ENCODE peak calls at places on chromosomes 2 and 18, in seven cellular contexts. M, F, G, C, K, U and A are unnamed samples.

GRCh38 chr2:235217814-235218213 is 266.0 kb downstream of the SH3BP4 start:
- DNase-seq in M (no peak), F (no peak), G (peak), C (no peak), K (no peak), U (no peak), A (no peak)

GRCh38 chr2:144835634-144836351 is 315.9 kb upstream of the ZEB2 start:
- DNase-seq in M (peak), F (no peak), G (peak), C (no peak), K (no peak), U (no peak), A (no peak)

GRCh38 chr2:86453838-86454237 is 12.7 kb downstream of the KDM3A start:
- DNase-seq in M (no peak), F (peak), G (peak), C (peak), K (peak), U (no peak), A (peak)

GRCh38 chr2:233082222-233082933 is 22.2 kb downstream of the INPP5D start:
- DNase-seq in M (no peak), F (no peak), G (no peak), C (no peak), K (no peak), U (no peak), A (no peak)

GRCh38 chr2:168495524-168495923 is 39.5 kb downstream of the CERS6 start:
- DNase-seq in M (no peak), F (no peak), G (no peak), C (no peak), K (no peak), U (no peak), A (no peak)

GRCh38 chr2:47334356-47335136 is 68.4 kb upstream of the MSH2 start:
- DNase-seq in M (no peak), F (no peak), G (no peak), C (no peak), K (no peak), U (no peak), A (no peak)

GRCh38 chr2:40281021-40281940 is 170.6 kb downstream of the SLC8A1 start:
- DNase-seq in M (no peak), F (no peak), G (peak), C (no peak), K (no peak), U (no peak), A (peak)

GRCh38 chr2:57943271-57943670 is 103.3 kb upstream of the VRK2 start:
- DNase-seq in M (peak), F (no peak), G (peak), C (no peak), K (no peak), U (no peak), A (no peak)

GRCh38 chr18:25825066-25825465 is 265.3 kb downstream of the SS18 start:
- DNase-seq in M (no peak), F (no peak), G (no peak), C (no peak), K (no peak), U (no peak), A (no peak)

GRCh38 chr2:189210250-189211075 is 30.9 kb upstream of the COL5A2 start:
- DNase-seq in M (peak), F (peak), G (peak), C (no peak), K (peak), U (no peak), A (peak)

GRCh38 chr2:3805120-3805519 is 101.7 kb downstream of the DCDC2C start:
- DNase-seq in M (peak), F (peak), G (no peak), C (no peak), K (no peak), U (no peak), A (no peak)

GRCh38 chr2:28717339-28717758 is 34.3 kb upstream of the PPP1CB start:
- DNase-seq in M (peak), F (peak), G (peak), C (no peak), K (peak), U (peak), A (peak)

GRCh38 chr18:35344736-35345459 is 678 bp upstream of the ZNF24 start:
- DNase-seq in M (no peak), F (no peak), G (no peak), C (no peak), K (no peak), U (peak), A (no peak)

GRCh38 chr2:79993144-79993543 is 311.4 kb downstream of the LRRTM1 start:
- DNase-seq in M (no peak), F (no peak), G (no peak), C (no peak), K (no peak), U (no peak), A (no peak)

GRCh38 chr2:239202343-239202742 is 198.5 kb downstream of the HDAC4 start:
- DNase-seq in M (no peak), F (no peak), G (no peak), C (no peak), K (no peak), U (no peak), A (no peak)

GRCh38 chr18:11119962-11120361 is 29.4 kb downstream of the PIEZO2 start:
- DNase-seq in M (peak), F (no peak), G (no peak), C (no peak), K (no peak), U (no peak), A (no peak)

GRCh38 chr2:39919511-39920317 is 140.7 kb upstream of the THUMPD2 start:
- DNase-seq in M (no peak), F (no peak), G (no peak), C (no peak), K (no peak), U (no peak), A (no peak)

GRCh38 chr2:165141601-165142000 is 62.2 kb downstream of the SCN3A start:
- DNase-seq in M (no peak), F (no peak), G (peak), C (no peak), K (no peak), U (no peak), A (no peak)

GRCh38 chr18:76306685-76307292 is 188.3 kb downstream of the ZNF516 start:
- DNase-seq in M (no peak), F (no peak), G (no peak), C (no peak), K (no peak), U (no peak), A (no peak)

GRCh38 chr2:151156943-151157705 is 104.5 kb downstream of the RBM43 start:
- DNase-seq in M (no peak), F (no peak), G (peak), C (no peak), K (no peak), U (no peak), A (no peak)

GRCh38 chr2:130337735-130338325 is 4.9 kb upstream of the IMP4 start:
- DNase-seq in M (no peak), F (no peak), G (peak), C (no peak), K (no peak), U (no peak), A (no peak)

GRCh38 chr2:3512086-3512485 is 7.2 kb downstream of the ADI1 start:
- DNase-seq in M (no peak), F (no peak), G (no peak), C (no peak), K (no peak), U (no peak), A (no peak)

GRCh38 chr2:129849559-129850160 is 129.8 kb upstream of the RAB6C start:
- DNase-seq in M (peak), F (no peak), G (peak), C (no peak), K (no peak), U (no peak), A (no peak)

GRCh38 chr2:227479865-227480475 is 8.0 kb downstream of the AGFG1 start:
- DNase-seq in M (peak), F (no peak), G (peak), C (no peak), K (no peak), U (no peak), A (no peak)

GRCh38 chr2:20065885-20066602 is 14.6 kb upstream of the LAPTM4A start:
- DNase-seq in M (peak), F (peak), G (peak), C (peak), K (peak), U (no peak), A (peak)

GRCh38 chr2:240793313-240794177 is 26.5 kb downstream of the KIF1A start:
- DNase-seq in M (no peak), F (no peak), G (no peak), C (no peak), K (no peak), U (peak), A (no peak)

GRCh38 chr2:166485558-166486193 is 8.4 kb downstream of the SCN7A start:
- DNase-seq in M (no peak), F (peak), G (no peak), C (no peak), K (no peak), U (no peak), A (peak)

GRCh38 chr2:151009437-151010175 is 252.1 kb downstream of the RBM43 start:
- DNase-seq in M (no peak), F (no peak), G (no peak), C (no peak), K (no peak), U (no peak), A (no peak)

GRCh38 chr2:1553671-1554295 is 140.5 kb downstream of the TPO start:
- DNase-seq in M (peak), F (peak), G (peak), C (no peak), K (no peak), U (peak), A (no peak)

GRCh38 chr18:8911408-8912340 is 190.8 kb upstream of the NDUFV2 start:
- DNase-seq in M (no peak), F (no peak), G (no peak), C (no peak), K (no peak), U (no peak), A (no peak)

GRCh38 chr2:172888704-172889103 is 153.1 kb downstream of the RAPGEF4 start:
- DNase-seq in M (no peak), F (no peak), G (no peak), C (no peak), K (no peak), U (no peak), A (no peak)

GRCh38 chr2:174247474-174248186 is 702 bp downstream of the OLA1 start:
- DNase-seq in M (no peak), F (peak), G (peak), C (peak), K (no peak), U (no peak), A (peak)

GRCh38 chr2:174245065-174245464 is 3.3 kb downstream of the OLA1 start:
- DNase-seq in M (no peak), F (no peak), G (no peak), C (no peak), K (no peak), U (no peak), A (no peak)

GRCh38 chr2:174246944-174247381 is 1.4 kb downstream of the OLA1 start:
- DNase-seq in M (no peak), F (no peak), G (no peak), C (peak), K (no peak), U (no peak), A (no peak)

GRCh38 chr2:174248998-174249592 is 763 bp upstream of the OLA1 start:
- DNase-seq in M (no peak), F (no peak), G (no peak), C (no peak), K (no peak), U (no peak), A (no peak)

GRCh38 chr2:174248187-174248997 is at the start of gene OLA1:
- DNase-seq in M (peak), F (peak), G (peak), C (peak), K (peak), U (peak), A (peak)
- TF ChIP-seq POLR2A in M (peak), F (peak), G (peak), C (no peak), K (peak), U (no peak), A (peak)

GRCh38 chr2:8656160-8656641 is 25.7 kb upstream of the ID2 start:
- DNase-seq in M (peak), F (no peak), G (peak), C (no peak), K (no peak), U (no peak), A (no peak)
- TF ChIP-seq POLR2A in M (no peak), F (no peak), G (no peak), C (no peak), K (no peak), U (no peak), A (no peak)

GRCh38 chr2:11556101-11556806 is 22.4 kb downstream of the GREB1 start:
- DNase-seq in M (no peak), F (no peak), G (no peak), C (no peak), K (no peak), U (peak), A (no peak)
- TF ChIP-seq POLR2A in M (no peak), F (no peak), G (no peak), C (no peak), K (no peak), U (no peak), A (no peak)

DNA sequence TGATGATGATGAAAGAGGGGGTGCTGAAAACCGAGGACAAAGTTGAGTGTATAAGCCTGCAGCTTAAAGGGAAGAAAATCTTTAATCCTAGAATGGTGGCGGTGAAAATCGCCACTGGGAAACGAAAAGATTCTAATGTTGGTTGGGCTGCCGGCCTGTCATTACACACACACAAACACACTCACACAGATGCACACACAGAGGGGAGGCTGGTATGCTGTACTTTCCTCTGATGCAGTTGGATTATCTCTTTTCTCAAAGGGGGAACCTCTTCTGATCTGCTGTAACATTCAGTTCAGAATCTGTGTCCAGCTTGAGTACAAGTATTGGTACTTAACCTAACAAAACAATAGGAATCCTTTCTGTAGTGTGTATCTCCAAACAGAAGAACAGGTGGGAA is 39.0 kb downstream of the ANXA4 start:
- DNase-seq in M (peak), F (no peak), G (no peak), C (no peak), K (no peak), U (no peak), A (no peak)
- TF ChIP-seq POLR2A in M (no peak), F (no peak), G (no peak), C (no peak), K (no peak), U (no peak), A (no peak)

GRCh38 chr2:221310720-221311119 is 261.4 kb downstream of the EPHA4 start:
- DNase-seq in M (no peak), F (no peak), G (no peak), C (no peak), K (no peak), U (no peak), A (no peak)
- TF ChIP-seq POLR2A in M (no peak), F (no peak), G (no peak), C (no peak), K (no peak), U (no peak), A (no peak)

GRCh38 chr2:231348703-231349373 is 46.7 kb upstream of the B3GNT7 start:
- DNase-seq in M (no peak), F (no peak), G (peak), C (no peak), K (no peak), U (no peak), A (no peak)
- TF ChIP-seq POLR2A in M (no peak), F (no peak), G (no peak), C (no peak), K (no peak), U (no peak), A (no peak)